ENCODE peak calls at places on chromosome 2, in eight cellular contexts. X is kidney glomerular epithelial cell; U is omental fat pad; G is left cardiac atrium; H is activated CD4-positive, alpha-beta T cell treated with anti-CD3 and anti-CD28 coated beads, Interleukin-2, amount 10 ng/mL, durations not matched to agents 7 days and 5 days; M is ovary; B is neural progenitor cell; P is activated naive CD4-positive, alpha-beta T cell. I is an unnamed sample.

GRCh38 chr2:127911737-127912136 is 26.0 kb upstream of the AMMECR1L start:
- DNase-seq in B (no peak), P (no peak), M (no peak), U (no peak), X (no peak), H (no peak), G (no peak), I (no peak)

GRCh38 chr2:119251652-119252051 is 28.0 kb downstream of the STEAP3 start:
- DNase-seq in P (no peak), G (no peak), B (no peak), U (no peak), X (no peak), H (no peak), M (no peak), I (no peak)

GRCh38 chr2:6826081-6826913 is 39.4 kb downstream of the CMPK2 start:
- DNase-seq in B (peak), U (no peak), P (no peak), M (no peak), G (no peak), H (peak), X (peak), I (no peak)

GRCh38 chr2:46171441-46171953 is 125.7 kb upstream of the EPAS1 start:
- DNase-seq in G (no peak), P (no peak), H (no peak), M (no peak), X (peak), U (no peak), B (peak), I (peak)

GRCh38 chr2:226040344-226040743 is 640.8 kb downstream of the NYAP2 start:
- DNase-seq in B (no peak), G (no peak), M (no peak), P (no peak), U (no peak), H (no peak), X (no peak), I (no peak)

GRCh38 chr2:216116418-216116817 is 7.3 kb downstream of the XRCC5 start:
- DNase-seq in H (no peak), U (no peak), X (no peak), B (no peak), M (no peak), P (no peak), G (no peak), I (no peak)

GRCh38 chr2:127047716-127048617 is 59.0 kb downstream of the BIN1 start:
- DNase-seq in M (peak), P (no peak), B (no peak), H (no peak), X (no peak), U (no peak), G (no peak), I (peak)

GRCh38 chr2:15747698-15748471 is 156.2 kb downstream of the DDX1 start:
- DNase-seq in X (no peak), P (no peak), M (peak), H (no peak), B (peak), G (no peak), U (no peak), I (no peak)

GRCh38 chr2:202109139-202109736 is 36.2 kb downstream of the KIAA2012 start:
- DNase-seq in P (no peak), M (no peak), H (no peak), B (no peak), U (no peak), X (no peak), G (no peak), I (no peak)

GRCh38 chr2:176092270-176093144 is at the start of gene HOXD13:
- DNase-seq in X (no peak), U (no peak), H (no peak), P (no peak), B (peak), M (no peak), G (no peak), I (no peak)

GRCh38 chr2:226800941-226801784 is 1.5 kb upstream of the IRS1 start:
- DNase-seq in H (peak), G (peak), M (peak), U (no peak), B (peak), P (peak), X (peak), I (peak)

GRCh38 chr2:239677455-239678185 is 276.8 kb upstream of the HDAC4 start:
- DNase-seq in U (no peak), P (no peak), H (no peak), M (no peak), B (no peak), G (no peak), X (no peak), I (no peak)

GRCh38 chr2:8656160-8656641 is 25.7 kb upstream of the ID2 start:
- DNase-seq in B (no peak), X (peak), H (no peak), U (no peak), P (no peak), G (no peak), M (no peak), I (no peak)

GRCh38 chr2:176148758-176149483 is 2.4 kb upstream of the HOXD4 start:
- DNase-seq in P (no peak), H (no peak), M (no peak), U (no peak), G (no peak), B (no peak), X (no peak), I (no peak)

GRCh38 chr2:3466966-3467365 is 52.4 kb downstream of the ADI1 start:
- DNase-seq in H (no peak), P (no peak), U (no peak), M (no peak), B (no peak), X (no peak), G (no peak), I (no peak)

I was measured in uterus.